ENCODE peak calls at places on chromosome 17, in seven cellular contexts. O, F, S, N, V, G and A are unnamed samples.

GRCh38 chr17:73887739-73888138 is 243.5 kb upstream of the SDK2 start:
- DNase-seq in F (no peak), N (peak), V (no peak), O (no peak), G (no peak), S (no peak), A (no peak)

GRCh38 chr17:77445030-77445907 is 304.5 kb downstream of the SEC14L1 start:
- DNase-seq in S (no peak), G (no peak), F (no peak), O (peak), N (no peak), V (no peak), A (no peak)

GRCh38 chr17:50634123-50634914 is at the start of gene ABCC3:
- DNase-seq in S (no peak), F (no peak), O (no peak), N (no peak), G (no peak), V (no peak), A (no peak)

GRCh38 chr17:36592316-36592710 is 634 bp downstream of the DHRS11 start:
- DNase-seq in N (peak), G (no peak), S (peak), F (peak), V (no peak), O (no peak), A (no peak)

GRCh38 chr17:41061969-41062368 is 2.1 kb upstream of the KRTAP2-3 start:
- DNase-seq in O (peak), N (peak), F (no peak), S (no peak), V (peak), G (no peak), A (no peak)

GRCh38 chr17:73307130-73307529 is 4.7 kb downstream of the CDC42EP4 start:
- DNase-seq in S (no peak), G (no peak), F (peak), V (no peak), O (no peak), N (no peak), A (no peak)

GRCh38 chr17:64042700-64043485 is 22.5 kb upstream of the ICAM2 start:
- DNase-seq in S (no peak), O (no peak), F (no peak), G (no peak), V (no peak), N (no peak), A (no peak)

GRCh38 chr17:77400445-77400870 is 259.7 kb downstream of the SEC14L1 start:
- DNase-seq in O (no peak), S (no peak), N (peak), V (no peak), F (peak), G (no peak), A (no peak)

GRCh38 chr17:29099527-29099926 is 56.6 kb downstream of the PIPOX start:
- DNase-seq in N (peak), O (no peak), F (no peak), V (no peak), S (no peak), G (no peak), A (no peak)

GRCh38 chr17:34609210-34609609 is 29.8 kb downstream of the TMEM132E start:
- DNase-seq in V (no peak), F (no peak), N (peak), S (no peak), O (no peak), G (no peak), A (no peak)

GRCh38 chr17:64178011-64178825 is 48.3 kb upstream of the ERN1 start:
- DNase-seq in O (peak), V (no peak), N (no peak), S (no peak), F (no peak), G (no peak), A (no peak)

GRCh38 chr17:59878624-59879023 is 14.1 kb downstream of the TUBD1 start:
- DNase-seq in V (no peak), N (no peak), F (no peak), O (no peak), S (no peak), G (no peak), A (no peak)
- H2BK5ac ChIP-seq in V (no peak), N (no peak), F (no peak), O (no peak), S (no peak), G (no peak), A (no peak)

GRCh38 chr17:82300228-82300627 is 17.2 kb downstream of the CD7 start:
- DNase-seq in O (no peak), S (no peak), G (no peak), N (no peak), V (no peak), F (no peak), A (no peak)

GRCh38 chr17:82299452-82299851 is 18.0 kb downstream of the CD7 start:
- DNase-seq in F (peak), N (no peak), V (no peak), G (no peak), O (no peak), S (no peak), A (no peak)

GRCh38 chr17:82301300-82301915 is 16.0 kb downstream of the CD7 start:
- DNase-seq in F (no peak), S (no peak), O (no peak), N (no peak), G (no peak), V (no peak), A (no peak)

GRCh38 chr17:82301916-82302497 is 15.4 kb downstream of the CD7 start:
- DNase-seq in N (no peak), F (no peak), G (no peak), V (no peak), S (no peak), O (no peak), A (no peak)

GRCh38 chr17:82300707-82301270 is 16.6 kb downstream of the CD7 start:
- DNase-seq in G (peak), S (no peak), N (peak), O (peak), V (peak), F (peak), A (no peak)
- H2BK5ac ChIP-seq in G (no peak), S (peak), N (no peak), O (no peak), V (no peak), F (no peak), A (no peak)

GRCh38 chr17:57633236-57633635 is 111.9 kb downstream of the CCDC182 start:
- DNase-seq in G (no peak), F (no peak), O (no peak), S (no peak), N (no peak), V (no peak), A (no peak)
- H2BK5ac ChIP-seq in G (no peak), F (no peak), O (no peak), S (no peak), N (no peak), V (no peak), A (no peak)

GRCh38 chr17:58245428-58246103 is 7.2 kb downstream of the LPO start:
- DNase-seq in S (no peak), V (no peak), N (no peak), O (peak), F (no peak), G (no peak), A (no peak)
- H2BK5ac ChIP-seq in S (no peak), V (no peak), N (no peak), O (no peak), F (no peak), G (no peak), A (no peak)

GRCh38 chr17:46885956-46886663 is 34.7 kb downstream of the WNT9B start:
- DNase-seq in F (no peak), V (no peak), N (no peak), O (no peak), G (no peak), S (no peak), A (no peak)
- H2BK5ac ChIP-seq in F (no peak), V (no peak), N (no peak), O (no peak), G (no peak), S (no peak), A (no peak)